ENCODE peak calls at places on chromosomes 4 and X, in nine cellular contexts. Z is left lung, J is stomach, X is PC-9, T is tibial artery, V is ovary, M is neural progenitor cell, W is adrenal gland, A is breast epithelium. E is an unnamed sample.

GRCh38 chr4:182318256-182318655 is 75.1 kb downstream of the TENM3 start:
- DNase-seq in Z (no peak), J (no peak), X (no peak), T (no peak), V (no peak), M (no peak), W (no peak), A (no peak), E (no peak)

GRCh38 chr4:126733301-126733700 is 899.5 kb upstream of the INTU start:
- DNase-seq in Z (no peak), J (no peak), X (no peak), T (no peak), V (no peak), M (no peak), W (no peak), A (no peak), E (no peak)

GRCh38 chrX:45347877-45348675 is 147.4 kb upstream of the DIPK2B start:
- DNase-seq in Z (no peak), J (no peak), X (no peak), T (no peak), V (no peak), M (no peak), W (no peak), A (no peak), E (no peak)

GRCh38 chr4:173370130-173370476 is 651 bp upstream of the SAP30 start:
- DNase-seq in Z (peak), J (no peak), X (no peak), T (peak), V (peak), M (no peak), W (peak), A (peak), E (no peak)

GRCh38 chr4:99077177-99077576 is 11.4 kb downstream of the ADH5 start:
- DNase-seq in Z (no peak), J (no peak), X (no peak), T (no peak), V (no peak), M (no peak), W (no peak), A (no peak), E (no peak)

GRCh38 chrX:96703379-96703778 is 18.7 kb downstream of the DIAPH2 start:
- DNase-seq in Z (no peak), J (no peak), X (no peak), T (no peak), V (no peak), M (no peak), W (no peak), A (no peak), E (peak)

GRCh38 chr4:82124365-82124764 is 249.4 kb downstream of the HNRNPD start:
- DNase-seq in Z (no peak), J (no peak), X (no peak), T (no peak), V (no peak), M (no peak), W (no peak), A (no peak), E (no peak)

GRCh38 chr4:141077611-141078225 is 55.6 kb downstream of the RNF150 start:
- DNase-seq in Z (no peak), J (no peak), X (no peak), T (no peak), V (no peak), M (no peak), W (no peak), A (no peak), E (no peak)

GRCh38 chr4:78426972-78427371 is 124.6 kb upstream of the ANXA3 start:
- DNase-seq in Z (no peak), J (no peak), X (no peak), T (no peak), V (no peak), M (peak), W (no peak), A (no peak), E (peak)

GRCh38 chr4:11487876-11488545 is 59.3 kb upstream of the HS3ST1 start:
- DNase-seq in Z (no peak), J (no peak), X (no peak), T (no peak), V (no peak), M (no peak), W (no peak), A (no peak), E (peak)

GRCh38 chrX:82041034-82041433 is 839.1 kb downstream of the SH3BGRL start:
- DNase-seq in Z (no peak), J (no peak), X (no peak), T (no peak), V (no peak), M (no peak), W (no peak), A (no peak), E (no peak)

GRCh38 chrX:103941201-103941975 is 21.0 kb upstream of the TMSB15B start:
- DNase-seq in Z (no peak), J (no peak), X (no peak), T (no peak), V (no peak), M (peak), W (no peak), A (no peak), E (peak)

GRCh38 chrX:22314692-22315091 is 42.0 kb downstream of the CBLL2 start:
- DNase-seq in Z (no peak), J (no peak), X (no peak), T (no peak), V (no peak), M (peak), W (no peak), A (no peak), E (no peak)

GRCh38 chr4:47315346-47315745 is 148.2 kb downstream of the COMMD8 start:
- DNase-seq in Z (no peak), J (no peak), X (no peak), T (no peak), V (no peak), M (no peak), W (no peak), A (no peak), E (no peak)

GRCh38 chrX:68995780-68996551 is 167.1 kb downstream of the EFNB1 start:
- DNase-seq in Z (no peak), J (no peak), X (no peak), T (no peak), V (peak), M (no peak), W (peak), A (no peak), E (peak)

GRCh38 chr4:53010320-53010719 is 148.2 kb downstream of the RASL11B start:
- DNase-seq in Z (no peak), J (no peak), X (no peak), T (peak), V (peak), M (no peak), W (peak), A (peak), E (no peak)

GRCh38 chr4:40731792-40732245 is 17.9 kb upstream of the NSUN7 start:
- DNase-seq in Z (peak), J (peak), X (no peak), T (peak), V (peak), M (no peak), W (peak), A (no peak), E (peak)
- H3K27ac ChIP-seq in Z (peak), J (no peak), X (no peak), T (no peak), V (no peak), M (no peak), W (peak), A (no peak), E (no peak)

GRCh38 chr4:74108457-74109115 is 9.6 kb upstream of the CXCL2 start:
- DNase-seq in Z (no peak), J (no peak), X (no peak), T (no peak), V (no peak), M (no peak), W (no peak), A (no peak), E (no peak)
- H3K27ac ChIP-seq in Z (peak), J (no peak), X (peak), T (peak), V (no peak), M (no peak), W (no peak), A (peak), E (no peak)

GRCh38 chrX:102768984-102769761 is 48.6 kb downstream of the GPRASP3 start:
- DNase-seq in Z (peak), J (peak), X (peak), T (peak), V (peak), M (peak), W (peak), A (peak), E (peak)

GRCh38 chrX:102767287-102767686 is 46.7 kb downstream of the GPRASP3 start:
- DNase-seq in Z (no peak), J (no peak), X (no peak), T (no peak), V (no peak), M (no peak), W (no peak), A (no peak), E (no peak)

GRCh38 chrX:102765794-102766193 is 45.3 kb downstream of the GPRASP3 start:
- DNase-seq in Z (no peak), J (no peak), X (no peak), T (no peak), V (no peak), M (no peak), W (peak), A (no peak), E (no peak)

DNA sequence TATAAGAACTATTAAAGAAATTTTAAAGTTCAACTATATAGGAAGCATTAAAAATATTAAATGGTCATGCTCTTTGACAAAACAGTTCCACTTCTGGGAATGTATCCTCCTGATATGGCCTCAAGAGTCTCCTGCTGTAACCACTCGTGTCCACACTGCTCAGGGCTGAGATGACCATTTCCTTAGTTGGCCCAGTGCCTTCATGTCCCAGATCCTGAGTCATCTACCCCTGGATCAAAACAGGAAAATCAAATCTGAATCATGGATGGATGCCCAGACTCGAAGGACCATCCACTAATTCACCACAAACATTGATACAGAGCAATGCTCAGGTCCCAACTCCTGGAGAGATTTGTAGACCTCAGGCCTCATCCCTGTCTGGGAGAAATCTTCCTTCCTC is 44.7 kb downstream of the GPRASP3 start:
- DNase-seq in Z (no peak), J (no peak), X (no peak), T (peak), V (no peak), M (no peak), W (peak), A (no peak), E (no peak)
- H3K27ac ChIP-seq in Z (no peak), J (no peak), X (no peak), T (no peak), V (no peak), M (no peak), W (no peak), A (peak), E (no peak)

DNA sequence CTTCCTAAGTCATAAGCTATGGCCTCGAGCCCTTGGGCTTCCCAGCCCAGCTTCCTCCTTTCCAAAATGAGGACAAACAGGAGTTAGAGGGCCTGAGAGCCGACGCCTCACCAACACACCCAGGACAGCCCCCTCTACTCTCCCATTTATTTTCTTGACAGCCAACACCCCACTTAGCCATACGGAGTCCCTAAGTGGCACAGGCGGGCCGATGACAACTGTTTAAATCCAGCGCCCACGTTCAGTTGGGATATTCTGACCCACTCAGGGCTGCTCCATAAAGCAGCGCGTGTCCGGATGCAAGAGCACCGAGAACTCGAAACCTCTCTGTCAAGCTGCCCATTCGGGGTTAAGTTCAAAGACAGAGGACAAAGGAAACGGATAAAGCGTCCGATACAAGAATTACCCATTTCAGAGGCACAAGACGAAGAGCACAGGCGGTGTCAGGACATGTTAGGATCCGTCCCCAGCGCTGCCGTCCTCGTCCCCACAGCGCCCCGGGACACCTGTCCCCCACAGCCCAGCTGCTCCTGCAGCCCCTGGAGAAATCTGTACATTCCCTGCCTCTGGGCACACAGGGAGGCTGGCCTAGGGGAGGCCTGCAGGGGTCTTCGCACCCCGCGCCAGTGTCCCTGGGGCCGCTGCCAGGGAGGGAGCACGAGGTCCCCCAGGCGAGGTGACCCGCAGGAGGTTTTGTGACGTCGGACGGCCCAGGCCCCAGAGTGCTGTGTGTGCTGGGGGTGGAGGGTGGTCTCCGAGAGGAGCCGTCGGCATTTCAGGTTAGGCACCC is 1.2 kb downstream of the PRKX start:
- DNase-seq in Z (peak), J (no peak), X (no peak), T (peak), V (peak), M (peak), W (no peak), A (no peak), E (peak)
- H3K27ac ChIP-seq in Z (peak), J (peak), X (no peak), T (peak), V (peak), M (no peak), W (no peak), A (peak), E (no peak)

GRCh38 chr4:86283341-86283740 is 76.5 kb downstream of the MAPK10 start:
- DNase-seq in Z (no peak), J (no peak), X (no peak), T (no peak), V (no peak), M (no peak), W (no peak), A (no peak), E (no peak)
- H3K27ac ChIP-seq in Z (no peak), J (no peak), X (no peak), T (no peak), V (no peak), M (peak), W (no peak), A (no peak), E (no peak)

GRCh38 chr4:169059294-169060201 is 49.5 kb upstream of the CBR4 start:
- DNase-seq in Z (no peak), J (no peak), X (no peak), T (peak), V (no peak), M (no peak), W (no peak), A (no peak), E (no peak)

GRCh38 chr4:169058312-169058711 is 48.3 kb upstream of the CBR4 start:
- DNase-seq in Z (no peak), J (no peak), X (no peak), T (no peak), V (no peak), M (no peak), W (peak), A (no peak), E (no peak)

GRCh38 chr4:169062861-169063197 is 52.8 kb upstream of the CBR4 start:
- DNase-seq in Z (no peak), J (no peak), X (no peak), T (no peak), V (peak), M (no peak), W (peak), A (no peak), E (peak)

GRCh38 chr4:169063441-169063840 is 53.4 kb upstream of the CBR4 start:
- DNase-seq in Z (no peak), J (no peak), X (no peak), T (no peak), V (no peak), M (no peak), W (no peak), A (no peak), E (no peak)

GRCh38 chr4:169060396-169061081 is 50.5 kb upstream of the CBR4 start:
- DNase-seq in Z (no peak), J (no peak), X (no peak), T (no peak), V (no peak), M (no peak), W (no peak), A (no peak), E (no peak)
- H3K27ac ChIP-seq in Z (peak), J (peak), X (no peak), T (peak), V (no peak), M (peak), W (no peak), A (peak), E (no peak)

E was measured in small intestine.